ENCODE peak calls at places on chromosome 9, in eight cellular contexts. One of them, this sample, is unnamed.

GRCh38 chr9:76027426-76027825 is 137.0 kb downstream of the PCSK5 start:
- DNase-seq in LNCaP clone FGC: no peak
- DNase-seq in heart right ventricle: no peak
- DNase-seq in fibroblast of lung: peak; percentile 84
- DNase-seq in Calu3: no peak
- DNase-seq in AG04449: no peak
- DNase-seq in IMR-90: peak; percentile 16
- DNase-seq in cardiac muscle cell: no peak
- DNase-seq in this sample: no peak

GRCh38 chr9:119273984-119274665 is 95.1 kb downstream of the BRINP1 start:
- DNase-seq in Calu3: no peak
- DNase-seq in AG04449: no peak
- DNase-seq in LNCaP clone FGC: no peak
- DNase-seq in fibroblast of lung: peak; percentile 66
- DNase-seq in cardiac muscle cell: no peak
- DNase-seq in heart right ventricle: no peak
- DNase-seq in IMR-90: no peak
- DNase-seq in this sample: no peak

GRCh38 chr9:19994296-19994695 is 205.5 kb upstream of the SLC24A2 start:
- DNase-seq in fibroblast of lung: peak; percentile 78
- DNase-seq in LNCaP clone FGC: no peak
- DNase-seq in AG04449: no peak
- DNase-seq in cardiac muscle cell: no peak
- DNase-seq in IMR-90: no peak
- DNase-seq in heart right ventricle: no peak
- DNase-seq in Calu3: no peak
- DNase-seq in this sample: no peak

GRCh38 chr9:16442622-16443021 is 427.8 kb downstream of the BNC2 start:
- DNase-seq in Calu3: peak; percentile 33
- DNase-seq in AG04449: no peak
- DNase-seq in LNCaP clone FGC: no peak
- DNase-seq in IMR-90: peak; percentile 58
- DNase-seq in cardiac muscle cell: no peak
- DNase-seq in fibroblast of lung: peak; percentile 76
- DNase-seq in heart right ventricle: no peak
- DNase-seq in this sample: no peak

GRCh38 chr9:33329117-33329563 is 38.8 kb downstream of the NFX1 start:
- DNase-seq in LNCaP clone FGC: peak; percentile 100
- DNase-seq in cardiac muscle cell: no peak
- DNase-seq in heart right ventricle: peak; percentile 60
- DNase-seq in IMR-90: peak; percentile 94
- DNase-seq in AG04449: peak; percentile 76
- DNase-seq in Calu3: peak; percentile 80
- DNase-seq in fibroblast of lung: peak; percentile 94
- DNase-seq in this sample: no peak

GRCh38 chr9:71806916-71807315 is 38.6 kb upstream of the CEMIP2 start:
- DNase-seq in cardiac muscle cell: peak; percentile 86
- DNase-seq in AG04449: peak; percentile 29
- DNase-seq in heart right ventricle: peak; percentile 72
- DNase-seq in Calu3: peak; percentile 67
- DNase-seq in fibroblast of lung: peak; percentile 57
- DNase-seq in LNCaP clone FGC: peak; percentile 72
- DNase-seq in IMR-90: peak; percentile 67
- DNase-seq in this sample: peak; percentile 63

GRCh38 chr9:128094166-128094949 is 26.3 kb downstream of the SLC25A25 start:
- DNase-seq in LNCaP clone FGC: peak; percentile 97
- DNase-seq in AG04449: peak; percentile 80
- DNase-seq in cardiac muscle cell: peak; percentile 93
- DNase-seq in Calu3: peak; percentile 89
- DNase-seq in IMR-90: peak; percentile 97
- DNase-seq in heart right ventricle: peak; percentile 96
- DNase-seq in fibroblast of lung: peak; percentile 98
- DNase-seq in this sample: peak; percentile 91

GRCh38 chr9:93830224-93830596 is 124.9 kb downstream of the BARX1 start:
- DNase-seq in cardiac muscle cell: no peak
- DNase-seq in fibroblast of lung: no peak
- DNase-seq in heart right ventricle: no peak
- DNase-seq in Calu3: no peak
- DNase-seq in LNCaP clone FGC: no peak
- DNase-seq in AG04449: no peak
- DNase-seq in IMR-90: no peak
- DNase-seq in this sample: no peak

GRCh38 chr9:108033976-108034964 is 544.7 kb upstream of the KLF4 start:
- DNase-seq in Calu3: no peak
- DNase-seq in cardiac muscle cell: no peak
- DNase-seq in IMR-90: peak; percentile 94
- DNase-seq in fibroblast of lung: peak; percentile 91
- DNase-seq in heart right ventricle: no peak
- DNase-seq in LNCaP clone FGC: no peak
- DNase-seq in AG04449: no peak
- DNase-seq in this sample: no peak

GRCh38 chr9:110729628-110730027 is 61.0 kb downstream of the MUSK start:
- DNase-seq in heart right ventricle: no peak
- DNase-seq in IMR-90: no peak
- DNase-seq in cardiac muscle cell: no peak
- DNase-seq in Calu3: no peak
- DNase-seq in LNCaP clone FGC: no peak
- DNase-seq in fibroblast of lung: peak; percentile 13
- DNase-seq in AG04449: no peak
- DNase-seq in this sample: no peak

GRCh38 chr9:94928696-94929372 is 202.3 kb downstream of the AOPEP start:
- DNase-seq in fibroblast of lung: peak; percentile 89
- DNase-seq in LNCaP clone FGC: no peak
- DNase-seq in cardiac muscle cell: no peak
- DNase-seq in Calu3: peak; percentile 72
- DNase-seq in AG04449: no peak
- DNase-seq in heart right ventricle: no peak
- DNase-seq in IMR-90: peak; percentile 45
- DNase-seq in this sample: no peak

GRCh38 chr9:82332018-82332773 is 343.6 kb downstream of the SPATA31D1 start:
- DNase-seq in fibroblast of lung: peak; percentile 97
- DNase-seq in Calu3: no peak
- DNase-seq in IMR-90: peak; percentile 85
- DNase-seq in AG04449: peak; percentile 66
- DNase-seq in cardiac muscle cell: no peak
- DNase-seq in heart right ventricle: no peak
- DNase-seq in LNCaP clone FGC: peak; percentile 28
- DNase-seq in this sample: no peak

GRCh38 chr9:93143830-93144530 is 9.9 kb upstream of the NINJ1 start:
- DNase-seq in fibroblast of lung: no peak
- DNase-seq in heart right ventricle: no peak
- DNase-seq in Calu3: no peak
- DNase-seq in AG04449: no peak
- DNase-seq in cardiac muscle cell: no peak
- DNase-seq in IMR-90: no peak
- DNase-seq in LNCaP clone FGC: no peak
- DNase-seq in this sample: peak; percentile 46

GRCh38 chr9:133677126-133678010 is 41.2 kb downstream of the DBH start:
- DNase-seq in heart right ventricle: no peak
- DNase-seq in LNCaP clone FGC: no peak
- DNase-seq in Calu3: no peak
- DNase-seq in AG04449: no peak
- DNase-seq in IMR-90: no peak
- DNase-seq in cardiac muscle cell: no peak
- DNase-seq in fibroblast of lung: no peak
- DNase-seq in this sample: no peak

GRCh38 chr9:28808042-28808441 is 1234.8 kb upstream of the C9orf72 start:
- DNase-seq in IMR-90: no peak
- DNase-seq in fibroblast of lung: peak; percentile 38
- DNase-seq in AG04449: no peak
- DNase-seq in LNCaP clone FGC: no peak
- DNase-seq in cardiac muscle cell: no peak
- DNase-seq in heart right ventricle: no peak
- DNase-seq in Calu3: no peak
- DNase-seq in this sample: peak; percentile 37

GRCh38 chr9:97397220-97397619 is 14.7 kb upstream of the TDRD7 start:
- DNase-seq in heart right ventricle: no peak
- DNase-seq in Calu3: no peak
- DNase-seq in AG04449: no peak
- DNase-seq in IMR-90: no peak
- DNase-seq in fibroblast of lung: peak; percentile 21
- DNase-seq in LNCaP clone FGC: no peak
- DNase-seq in cardiac muscle cell: no peak
- DNase-seq in this sample: no peak

GRCh38 chr9:26326473-26327044 is 566.0 kb downstream of the CAAP1 start:
- DNase-seq in cardiac muscle cell: peak; percentile 69
- DNase-seq in Calu3: peak; percentile 12
- DNase-seq in fibroblast of lung: peak; percentile 57
- DNase-seq in heart right ventricle: peak; percentile 4
- DNase-seq in IMR-90: peak; percentile 81
- DNase-seq in AG04449: peak; percentile 50
- DNase-seq in LNCaP clone FGC: peak; percentile 26
- DNase-seq in this sample: peak; percentile 49

GRCh38 chr9:98491231-98491651 is 217.5 kb downstream of the GABBR2 start:
- DNase-seq in fibroblast of lung: no peak
- DNase-seq in Calu3: no peak
- DNase-seq in IMR-90: no peak
- DNase-seq in AG04449: no peak
- DNase-seq in cardiac muscle cell: no peak
- DNase-seq in heart right ventricle: no peak
- DNase-seq in LNCaP clone FGC: no peak
- DNase-seq in this sample: no peak

GRCh38 chr9:87255437-87256155 is 242.1 kb upstream of the DAPK1 start:
- DNase-seq in Calu3: no peak
- DNase-seq in heart right ventricle: no peak
- DNase-seq in fibroblast of lung: peak; percentile 25
- DNase-seq in cardiac muscle cell: peak; percentile 7
- DNase-seq in LNCaP clone FGC: no peak
- DNase-seq in AG04449: no peak
- DNase-seq in IMR-90: peak; percentile 10
- DNase-seq in this sample: no peak

GRCh38 chr9:115115924-115116323 is 2.0 kb downstream of the TNC start:
- DNase-seq in Calu3: no peak
- DNase-seq in LNCaP clone FGC: no peak
- DNase-seq in cardiac muscle cell: no peak
- DNase-seq in IMR-90: peak; percentile 82
- DNase-seq in fibroblast of lung: peak; percentile 86
- DNase-seq in AG04449: no peak
- DNase-seq in heart right ventricle: no peak
- DNase-seq in this sample: no peak

GRCh38 chr9:122134822-122135528 is 24.6 kb downstream of the NDUFA8 start:
- DNase-seq in cardiac muscle cell: no peak
- DNase-seq in LNCaP clone FGC: no peak
- DNase-seq in AG04449: no peak
- DNase-seq in Calu3: no peak
- DNase-seq in heart right ventricle: no peak
- DNase-seq in IMR-90: peak; percentile 23
- DNase-seq in fibroblast of lung: no peak
- DNase-seq in this sample: no peak

GRCh38 chr9:74942801-74943200 is 9.9 kb downstream of the C9orf40 start:
- DNase-seq in IMR-90: peak; percentile 8
- DNase-seq in AG04449: no peak
- DNase-seq in Calu3: no peak
- DNase-seq in LNCaP clone FGC: no peak
- DNase-seq in fibroblast of lung: peak; percentile 22
- DNase-seq in cardiac muscle cell: no peak
- DNase-seq in heart right ventricle: no peak
- DNase-seq in this sample: no peak

GRCh38 chr9:74935008-74935407 is 17.7 kb downstream of the C9orf40 start:
- DNase-seq in IMR-90: peak; percentile 16
- DNase-seq in Calu3: no peak
- DNase-seq in AG04449: no peak
- DNase-seq in cardiac muscle cell: no peak
- DNase-seq in fibroblast of lung: peak; percentile 38
- DNase-seq in LNCaP clone FGC: no peak
- DNase-seq in heart right ventricle: no peak
- DNase-seq in this sample: no peak

DNA sequence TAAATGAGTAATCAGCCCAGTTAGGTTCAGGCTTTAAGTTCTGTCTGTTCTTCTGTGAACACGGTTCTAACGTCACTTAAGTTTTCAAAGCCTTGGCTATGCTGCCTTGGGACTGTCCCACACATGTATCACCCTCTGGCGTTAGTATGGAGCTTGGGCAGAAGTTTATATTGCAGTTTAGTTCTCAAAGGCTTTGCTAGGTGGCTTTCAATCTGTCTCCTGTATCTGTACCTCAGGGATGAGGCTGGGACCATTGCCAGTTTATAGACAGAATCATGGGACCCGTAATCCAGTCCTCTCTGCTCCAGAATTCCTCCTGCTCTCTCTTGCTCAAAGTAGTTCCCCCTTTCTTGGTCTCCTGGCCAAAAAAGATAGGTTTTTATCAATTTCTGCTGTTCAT is 12.1 kb downstream of the C9orf40 start:
- DNase-seq in fibroblast of lung: no peak
- DNase-seq in IMR-90: peak; percentile 12
- DNase-seq in heart right ventricle: no peak
- DNase-seq in AG04449: no peak
- DNase-seq in cardiac muscle cell: no peak
- DNase-seq in Calu3: no peak
- DNase-seq in LNCaP clone FGC: peak; percentile 64
- DNase-seq in this sample: no peak
- TF ChIP-seq CTCF in fibroblast of lung: no peak
- TF ChIP-seq CTCF in IMR-90: no peak
- TF ChIP-seq CTCF in heart right ventricle: peak; percentile 11
- TF ChIP-seq CTCF in AG04449: no peak
- TF ChIP-seq CTCF in cardiac muscle cell: no peak
- TF ChIP-seq CTCF in Calu3: no peak
- TF ChIP-seq CTCF in LNCaP clone FGC: peak; percentile 58
- TF ChIP-seq CTCF in this sample: no peak

DNA sequence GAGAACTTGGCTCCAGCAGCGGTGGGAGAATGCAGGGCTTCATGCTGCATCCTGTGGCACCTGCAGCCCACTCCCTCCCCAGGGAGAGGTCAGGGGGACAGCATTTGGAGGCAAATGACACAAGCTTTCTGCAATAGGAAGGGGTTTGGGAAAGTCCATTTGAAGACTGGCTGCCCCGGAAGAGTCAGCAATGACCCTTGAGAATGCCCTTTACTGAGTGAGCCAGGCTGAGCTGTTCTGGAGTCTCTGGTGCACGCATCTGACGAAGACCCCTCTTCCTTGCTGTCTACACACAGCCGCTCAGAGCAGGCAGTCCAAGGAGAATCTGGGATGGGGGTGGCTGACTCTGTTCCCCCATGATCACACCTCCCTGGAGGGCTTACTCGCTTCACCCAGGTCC is 5.5 kb upstream of the NXNL2 start:
- DNase-seq in heart right ventricle: no peak
- DNase-seq in LNCaP clone FGC: no peak
- DNase-seq in fibroblast of lung: peak; percentile 22
- DNase-seq in IMR-90: no peak
- DNase-seq in cardiac muscle cell: no peak
- DNase-seq in AG04449: no peak
- DNase-seq in Calu3: no peak
- DNase-seq in this sample: no peak
- TF ChIP-seq CTCF in heart right ventricle: no peak
- TF ChIP-seq CTCF in LNCaP clone FGC: no peak
- TF ChIP-seq CTCF in fibroblast of lung: no peak
- TF ChIP-seq CTCF in IMR-90: no peak
- TF ChIP-seq CTCF in cardiac muscle cell: no peak
- TF ChIP-seq CTCF in AG04449: no peak
- TF ChIP-seq CTCF in Calu3: no peak
- TF ChIP-seq CTCF in this sample: no peak

GRCh38 chr9:7234144-7234543 is 476.4 kb downstream of the KDM4C start:
- DNase-seq in AG04449: no peak
- DNase-seq in heart right ventricle: no peak
- DNase-seq in Calu3: peak; percentile 4
- DNase-seq in LNCaP clone FGC: no peak
- DNase-seq in IMR-90: peak; percentile 22
- DNase-seq in cardiac muscle cell: peak; percentile 21
- DNase-seq in fibroblast of lung: peak; percentile 12
- DNase-seq in this sample: peak; percentile 32
- TF ChIP-seq CTCF in AG04449: peak; percentile 45
- TF ChIP-seq CTCF in heart right ventricle: peak; percentile 35
- TF ChIP-seq CTCF in Calu3: no peak
- TF ChIP-seq CTCF in LNCaP clone FGC: peak; percentile 74
- TF ChIP-seq CTCF in IMR-90: peak; percentile 61
- TF ChIP-seq CTCF in cardiac muscle cell: peak; percentile 80
- TF ChIP-seq CTCF in fibroblast of lung: peak; percentile 68
- TF ChIP-seq CTCF in this sample: peak; percentile 58

GRCh38 chr9:132673355-132673754 is 3.1 kb downstream of the GTF3C4 start:
- DNase-seq in IMR-90: peak; percentile 43
- DNase-seq in LNCaP clone FGC: no peak
- DNase-seq in Calu3: peak; percentile 8
- DNase-seq in AG04449: no peak
- DNase-seq in cardiac muscle cell: peak; percentile 8
- DNase-seq in fibroblast of lung: peak; percentile 61
- DNase-seq in heart right ventricle: no peak
- DNase-seq in this sample: no peak
- TF ChIP-seq CTCF in IMR-90: no peak
- TF ChIP-seq CTCF in LNCaP clone FGC: no peak
- TF ChIP-seq CTCF in Calu3: no peak
- TF ChIP-seq CTCF in AG04449: peak; percentile 46
- TF ChIP-seq CTCF in cardiac muscle cell: peak; percentile 17
- TF ChIP-seq CTCF in fibroblast of lung: peak; percentile 50
- TF ChIP-seq CTCF in heart right ventricle: no peak
- TF ChIP-seq CTCF in this sample: peak; percentile 28

This sample was measured in BE2C.